ENCODE peak calls at places on chromosomes 2 and 18, in five cellular contexts. G, E, Z, F and W are unnamed samples. For H3K4me1 and H3K36me3, the result is how much of the 10 kb centered on the place peaks cover.

GRCh38 chr2:128686881-128687550 is 368.3 kb upstream of the HS6ST1 start:
- DNase-seq in E (no peak), G (no peak), Z (no peak), F (no peak), W (no peak)

GRCh38 chr2:29810956-29811355 is 110.4 kb downstream of the ALK start:
- DNase-seq in E (no peak), Z (no peak), G (no peak), F (no peak), W (no peak)

GRCh38 chr2:135999899-136000298 is 14.5 kb upstream of the DARS1 start:
- DNase-seq in G (no peak), F (no peak), E (no peak), Z (no peak), W (no peak)

GRCh38 chr2:126674075-126674744 is 18.3 kb downstream of the GYPC start:
- DNase-seq in E (no peak), Z (no peak), F (no peak), G (no peak), W (no peak)

GRCh38 chr2:64225491-64225890 is 81.3 kb upstream of the PELI1 start:
- DNase-seq in F (no peak), Z (no peak), G (no peak), E (no peak), W (no peak)

GRCh38 chr2:124034265-124034664 is 9.2 kb downstream of the CNTNAP5 start:
- DNase-seq in Z (no peak), E (no peak), G (no peak), F (no peak), W (no peak)

GRCh38 chr2:222745836-222746559 is 74.5 kb downstream of the MOGAT1 start:
- DNase-seq in E (no peak), G (no peak), Z (peak), F (no peak), W (no peak)

GRCh38 chr2:160351978-160352377 is 141.6 kb downstream of the RBMS1 start:
- DNase-seq in F (no peak), G (no peak), Z (peak), E (no peak), W (no peak)

GRCh38 chr2:196750291-196750923 is 49.1 kb downstream of the GTF3C3 start:
- DNase-seq in E (no peak), Z (no peak), G (no peak), F (no peak), W (no peak)

GRCh38 chr2:7742301-7742700 is 825.1 kb downstream of the RNF144A start:
- DNase-seq in Z (no peak), F (no peak), G (no peak), E (no peak), W (no peak)

GRCh38 chr18:3826021-3826420 is 376.0 kb downstream of the TGIF1 start:
- DNase-seq in F (no peak), G (no peak), Z (no peak), E (no peak), W (no peak)

GRCh38 chr2:156229724-156230362 is 102.7 kb downstream of the NR4A2 start:
- DNase-seq in Z (no peak), G (no peak), F (no peak), E (no peak), W (no peak)

GRCh38 chr18:11760498-11761158 is 71.6 kb downstream of the GNAL start:
- DNase-seq in G (no peak), E (no peak), F (no peak), Z (no peak), W (no peak)

GRCh38 chr2:147420947-147421346 is 423.9 kb upstream of the ACVR2A start:
- DNase-seq in Z (no peak), E (no peak), G (no peak), F (no peak), W (no peak)

GRCh38 chr2:45003586-45004568 is 5.4 kb downstream of the SIX2 start:
- DNase-seq in F (no peak), E (no peak), G (no peak), Z (no peak), W (no peak)

GRCh38 chr18:41974661-41975286 is 19.7 kb downstream of the PIK3C3 start:
- DNase-seq in F (no peak), E (no peak), Z (no peak), G (no peak), W (no peak)

GRCh38 chr18:79582978-79583377 is 96.6 kb upstream of the CTDP1 start:
- DNase-seq in Z (no peak), E (no peak), F (peak), G (no peak), W (no peak)

GRCh38 chr2:98601532-98602132 is 6.7 kb downstream of the COA5 start:
- DNase-seq in Z (peak), G (peak), E (peak), F (no peak), W (peak)

GRCh38 chr2:171432969-171433762 is 624 bp downstream of the METTL8 start:
- DNase-seq in G (peak), E (peak), Z (peak), F (no peak), W (peak)

GRCh38 chr2:85953476-85953875 is 64.7 kb upstream of the ST3GAL5 start:
- DNase-seq in G (no peak), E (no peak), F (no peak), Z (peak), W (no peak)

GRCh38 chr2:24228470-24228869 is 53.6 kb downstream of the FAM228A start:
- DNase-seq in Z (peak), F (no peak), G (no peak), E (peak), W (peak)

GRCh38 chr18:59628995-59629394 is 68.2 kb downstream of the CCBE1 start:
- DNase-seq in G (no peak), E (no peak), Z (peak), F (no peak), W (no peak)

GRCh38 chr18:9120796-9121195 is 15.8 kb upstream of the ANKRD12 start:
- DNase-seq in F (no peak), E (no peak), G (no peak), Z (no peak), W (no peak)

GRCh38 chr2:123513351-123513750 is 511.7 kb upstream of the CNTNAP5 start:
- DNase-seq in F (no peak), Z (no peak), E (no peak), G (no peak), W (peak)

GRCh38 chr2:26685943-26686839 is 6.3 kb upstream of the KCNK3 start:
- DNase-seq in Z (no peak), E (peak), G (peak), F (peak), W (peak)

GRCh38 chr2:149739171-149739879 is 151.8 kb upstream of the MMADHC start:
- DNase-seq in G (no peak), F (no peak), Z (peak), E (no peak), W (no peak)

GRCh38 chr2:64404743-64405142 is 49.2 kb upstream of the LGALSL start:
- DNase-seq in E (peak), F (peak), G (peak), Z (no peak), W (no peak)

GRCh38 chr18:74450626-74451025 is 6.5 kb downstream of the DIPK1C start:
- DNase-seq in G (no peak), E (peak), F (no peak), Z (no peak), W (no peak)

GRCh38 chr18:51194604-51195003 is 2.9 kb downstream of the MEX3C start:
- DNase-seq in G (no peak), F (no peak), E (peak), Z (no peak), W (no peak)
- H3K4me3 ChIP-seq in G (peak), F (no peak), E (peak), Z (peak), W (peak)

GRCh38 chr2:157411624-157412336 is 32.1 kb downstream of the CYTIP start:
- DNase-seq in E (no peak), Z (no peak), F (no peak), G (no peak), W (no peak)
- H3K4me1 ChIP-seq in E (under half), Z (under half), F (under half), G (under half), W (under half)

DNA sequence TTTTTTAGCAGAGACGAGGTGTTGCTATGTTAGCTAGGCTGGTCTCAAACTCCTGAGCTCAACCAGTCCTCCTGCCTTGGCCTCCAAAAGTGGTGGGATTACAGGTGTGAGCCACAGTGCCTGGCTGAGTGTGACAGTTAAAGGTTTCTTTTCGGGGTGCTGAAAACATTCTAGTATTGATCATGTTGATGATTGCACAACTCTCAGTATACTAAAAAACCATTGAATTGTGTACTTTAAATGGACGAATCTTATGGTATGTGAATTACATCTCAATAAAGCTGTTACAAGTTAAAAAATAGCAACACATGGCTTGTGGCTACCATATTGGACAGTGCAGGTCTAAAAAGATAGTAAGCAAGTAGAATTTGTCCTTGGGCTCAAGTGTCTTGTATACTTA is 22.3 kb downstream of the PAPOLG start:
- DNase-seq in G (no peak), F (no peak), Z (no peak), E (no peak), W (no peak)
- H3K36me3 ChIP-seq in G (under half), F (under half), Z (under half), E (under half), W (half or more)

DNA sequence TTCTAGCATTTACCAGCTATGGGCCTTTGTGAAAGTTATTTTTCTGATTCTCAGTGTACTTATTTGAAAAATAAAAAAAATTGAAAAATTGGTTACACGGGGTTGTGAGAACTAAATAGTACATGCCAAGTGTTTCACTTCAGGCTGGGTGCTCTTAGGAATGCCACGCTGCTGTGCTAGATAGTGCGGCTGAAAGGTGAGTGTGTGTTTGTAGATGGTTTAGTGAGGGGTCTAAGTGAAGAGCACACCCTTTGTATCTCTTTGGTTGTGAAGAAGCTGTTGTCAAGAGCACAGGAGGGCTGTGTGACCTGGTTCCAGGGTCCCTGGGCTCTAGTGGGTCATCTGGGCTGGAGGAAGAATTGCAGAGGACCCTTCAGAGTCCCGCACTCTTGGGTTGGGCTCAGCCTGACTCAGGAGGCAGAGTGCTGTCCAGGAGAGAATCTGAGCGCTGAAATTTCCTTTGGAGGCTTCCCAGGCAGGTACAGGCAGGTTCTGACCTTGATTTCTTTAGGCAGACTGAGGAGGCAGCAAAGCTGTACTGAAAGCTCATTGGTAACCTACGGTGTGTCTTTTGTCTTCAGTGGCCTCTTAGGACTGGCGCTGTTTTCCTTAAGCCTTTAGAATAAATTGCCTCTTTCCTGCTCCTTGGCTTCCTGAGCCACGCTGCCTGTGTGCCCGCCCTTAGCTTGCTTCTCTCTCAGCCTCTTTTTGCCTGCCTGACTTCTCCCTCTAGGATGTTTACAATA is 44.4 kb downstream of the MAP4K4 start:
- DNase-seq in E (no peak), G (no peak), F (no peak), Z (no peak), W (no peak)
- H3K4me3 ChIP-seq in E (no peak), G (no peak), F (no peak), Z (no peak), W (no peak)

GRCh38 chr2:42012651-42013050 is 35.2 kb upstream of the PKDCC start:
- DNase-seq in E (no peak), G (no peak), F (no peak), Z (no peak), W (no peak)

GRCh38 chr2:42012137-42012536 is 35.7 kb upstream of the PKDCC start:
- DNase-seq in F (no peak), E (no peak), Z (no peak), G (no peak), W (no peak)

GRCh38 chr2:42010743-42011298 is 37.0 kb upstream of the PKDCC start:
- DNase-seq in Z (peak), E (no peak), G (peak), F (no peak), W (peak)

GRCh38 chr2:42009657-42010580 is 37.9 kb upstream of the PKDCC start:
- DNase-seq in F (no peak), E (peak), G (no peak), Z (peak), W (no peak)

GRCh38 chr2:42013409-42013808 is 34.4 kb upstream of the PKDCC start:
- DNase-seq in Z (no peak), G (no peak), F (no peak), E (no peak), W (no peak)
- H3K4me1 ChIP-seq in Z (under half), G (under half), F (under half), E (under half), W (under half)

GRCh38 chr18:13392029-13392750 is 173.6 kb downstream of the LDLRAD4 start:
- DNase-seq in E (no peak), Z (no peak), F (no peak), G (no peak), W (no peak)
- H3K36me3 ChIP-seq in E (under half), Z (under half), F (under half), G (under half), W (under half)